ENCODE peak calls at places on chromosome 5, in seven cellular contexts. J is heart right ventricle, U is astrocyte, H is adrenal gland, W is psoas muscle, N is uterus, E is endodermal cell. S is an unnamed sample.

GRCh38 chr5:15821506-15821905 is 321.5 kb downstream of the FBXL7 start:
- DNase-seq in J (no peak), U (peak), H (no peak), W (no peak), N (no peak), E (no peak), S (no peak)

GRCh38 chr5:160667160-160667559 is 184.9 kb downstream of the ATP10B start:
- DNase-seq in J (no peak), U (no peak), H (no peak), W (no peak), N (no peak), E (no peak), S (no peak)

GRCh38 chr5:126450388-126450787 is 27.2 kb downstream of the GRAMD2B start:
- DNase-seq in J (no peak), U (no peak), H (peak), W (no peak), N (no peak), E (no peak), S (no peak)

GRCh38 chr5:103466494-103466893 is 96.1 kb downstream of the NUDT12 start:
- DNase-seq in J (no peak), U (peak), H (peak), W (no peak), N (no peak), E (no peak), S (no peak)

GRCh38 chr5:87944553-87945320 is 323.9 kb downstream of the TMEM161B start:
- DNase-seq in J (peak), U (peak), H (no peak), W (peak), N (peak), E (peak), S (no peak)

GRCh38 chr5:65753189-65753588 is 31.2 kb downstream of the NLN start:
- DNase-seq in J (no peak), U (peak), H (peak), W (no peak), N (no peak), E (no peak), S (no peak)

GRCh38 chr5:122959740-122960450 is 76.6 kb downstream of the PPIC start:
- DNase-seq in J (no peak), U (no peak), H (no peak), W (no peak), N (no peak), E (no peak), S (no peak)

GRCh38 chr5:135425641-135426040 is 21.5 kb downstream of the DCANP1 start:
- DNase-seq in J (no peak), U (no peak), H (no peak), W (no peak), N (no peak), E (no peak), S (no peak)

GRCh38 chr5:133520062-133520461 is 92.3 kb downstream of the FSTL4 start:
- DNase-seq in J (no peak), U (no peak), H (no peak), W (no peak), N (no peak), E (peak), S (no peak)

GRCh38 chr5:168481330-168481788 is 4.9 kb upstream of the RARS1 start:
- DNase-seq in J (no peak), U (no peak), H (no peak), W (no peak), N (no peak), E (no peak), S (no peak)

GRCh38 chr5:61362796-61363364 is 30.8 kb downstream of the ZSWIM6 start:
- DNase-seq in J (no peak), U (no peak), H (no peak), W (no peak), N (no peak), E (peak), S (no peak)

GRCh38 chr5:83475540-83476469 is 4.3 kb downstream of the VCAN start:
- DNase-seq in J (no peak), U (peak), H (no peak), W (no peak), N (no peak), E (no peak), S (no peak)

GRCh38 chr5:126124706-126125345 is 298.4 kb upstream of the GRAMD2B start:
- DNase-seq in J (no peak), U (peak), H (no peak), W (no peak), N (no peak), E (no peak), S (no peak)

GRCh38 chr5:133909584-133909983 is 58.8 kb downstream of the C5orf15 start:
- DNase-seq in J (no peak), U (no peak), H (no peak), W (no peak), N (no peak), E (no peak), S (no peak)

GRCh38 chr5:43033845-43034590 is 6.1 kb downstream of the ANXA2R start:
- DNase-seq in J (no peak), U (peak), H (no peak), W (no peak), N (no peak), E (peak), S (no peak)

GRCh38 chr5:6962256-6962655 is 249.0 kb downstream of the TENT4A start:
- DNase-seq in J (no peak), U (no peak), H (no peak), W (no peak), N (no peak), E (peak), S (no peak)

GRCh38 chr5:36755340-36755739 is 121.2 kb upstream of the NIPBL start:
- DNase-seq in J (no peak), U (no peak), H (no peak), W (no peak), N (no peak), E (no peak), S (no peak)

GRCh38 chr5:126587551-126588390 is 7.2 kb downstream of the ALDH7A1 start:
- DNase-seq in J (no peak), U (no peak), H (peak), W (no peak), N (no peak), E (no peak), S (peak)

GRCh38 chr5:135491552-135492318 is 39.6 kb upstream of the TIFAB start:
- DNase-seq in J (no peak), U (no peak), H (no peak), W (no peak), N (no peak), E (peak), S (no peak)

GRCh38 chr5:175479125-175479881 is 943 bp downstream of the SFXN1 start:
- DNase-seq in J (no peak), U (no peak), H (peak), W (no peak), N (no peak), E (no peak), S (peak)

GRCh38 chr5:174796711-174797192 is 72.4 kb downstream of the MSX2 start:
- DNase-seq in J (no peak), U (no peak), H (no peak), W (no peak), N (no peak), E (no peak), S (no peak)

GRCh38 chr5:14143843-14144585 is 872 bp downstream of the TRIO start:
- DNase-seq in J (peak), U (no peak), H (peak), W (peak), N (no peak), E (peak), S (peak)

GRCh38 chr5:163571755-163572154 is 66.3 kb downstream of the MAT2B start:
- DNase-seq in J (no peak), U (peak), H (no peak), W (no peak), N (no peak), E (no peak), S (no peak)

DNA sequence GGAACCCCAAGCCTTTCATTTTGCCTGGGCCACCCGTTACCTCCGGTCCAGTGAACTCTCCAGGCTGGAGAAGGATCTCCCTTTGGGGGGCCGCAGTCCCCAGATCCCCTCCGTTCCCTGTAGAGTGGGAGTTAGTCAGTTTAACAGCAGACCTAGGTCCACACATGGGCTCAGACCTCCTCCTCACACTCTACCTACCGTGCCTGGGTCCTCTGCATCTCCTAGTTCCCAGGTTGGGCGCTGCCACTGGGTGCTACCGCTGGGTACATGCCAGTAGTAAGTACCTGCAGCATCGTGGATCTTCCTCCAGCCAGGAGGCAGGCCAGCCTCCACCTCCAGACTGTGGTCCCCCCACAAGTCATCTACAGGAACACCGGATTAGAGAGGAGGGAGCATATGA is 844 bp downstream of the APBB3 start:
- DNase-seq in J (no peak), U (no peak), H (no peak), W (no peak), N (peak), E (no peak), S (no peak)
- H3K27ac ChIP-seq in J (peak), U (peak), H (peak), W (peak), N (peak), E (no peak), S (peak)

DNA sequence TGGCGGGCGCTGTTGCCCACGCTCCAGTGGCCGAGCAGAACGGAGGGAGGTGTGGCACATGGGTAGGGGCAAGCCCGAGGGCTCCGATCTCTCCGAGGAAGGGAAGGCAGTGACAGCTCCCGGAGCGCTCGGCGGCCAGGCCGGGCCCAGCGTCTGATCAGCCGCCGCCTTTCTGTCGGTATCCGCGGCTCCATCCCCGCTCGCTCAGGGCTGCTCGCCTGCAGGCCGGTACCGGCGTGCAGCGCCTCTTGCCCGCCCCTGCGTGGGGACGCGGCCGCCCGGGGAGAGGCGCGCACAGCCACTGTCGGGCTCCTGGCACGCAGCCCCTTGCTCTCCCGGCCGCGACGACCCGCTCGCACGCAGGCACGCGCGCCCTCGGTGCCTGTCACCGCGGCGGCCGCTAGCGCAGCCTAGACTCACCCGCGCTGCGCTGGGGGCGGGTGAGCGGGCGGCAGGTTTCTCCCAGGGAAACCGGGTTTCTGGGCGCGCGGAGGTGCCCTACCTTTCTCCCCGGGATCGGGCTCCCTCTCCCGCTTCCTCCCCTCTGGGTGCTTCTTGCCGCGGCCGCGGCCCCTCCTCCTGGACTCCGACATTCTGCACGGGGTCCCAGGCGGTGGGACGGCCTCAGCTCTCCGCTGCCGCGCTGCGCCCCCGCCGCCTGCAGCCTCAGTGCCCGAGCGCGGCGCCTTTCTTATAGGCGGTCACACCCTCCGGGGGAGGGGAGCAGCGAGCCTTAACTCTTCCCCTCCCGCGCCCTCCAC is 108.4 kb downstream of the PSD2 start:
- DNase-seq in J (peak), U (no peak), H (peak), W (peak), N (no peak), E (peak), S (peak)
- H3K4me3 ChIP-seq in J (peak), U (peak), H (no peak), W (peak), N (peak), E (peak), S (peak)

DNA sequence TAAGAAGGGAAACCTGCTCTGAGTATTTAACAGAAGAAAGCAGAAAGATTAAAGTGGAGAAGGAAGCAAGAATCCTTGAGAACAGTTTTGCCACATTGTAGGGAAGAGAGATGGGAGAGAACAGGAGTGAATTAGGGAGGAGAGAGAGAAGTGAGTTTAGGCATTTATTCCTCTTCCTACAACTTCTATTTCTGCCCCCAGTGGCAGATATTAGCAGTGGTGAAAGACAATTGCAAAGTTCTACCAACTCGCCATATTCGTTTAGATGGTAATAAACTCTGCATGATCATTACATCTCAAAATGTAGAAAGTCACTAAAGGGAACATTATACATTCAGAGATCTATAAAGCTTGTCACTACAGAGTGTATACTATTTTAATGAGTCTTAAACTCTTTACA is 440.1 kb upstream of the TRPC7 start:
- DNase-seq in J (no peak), U (no peak), H (no peak), W (no peak), N (no peak), E (no peak), S (no peak)
- TF ChIP-seq CTCF in J (no peak), U (peak), H (no peak), W (no peak), N (no peak), E (peak), S (no peak)

GRCh38 chr5:177477701-177478477 is 4.5 kb upstream of the DBN1 start:
- DNase-seq in J (no peak), U (no peak), H (no peak), W (no peak), N (no peak), E (peak), S (no peak)

GRCh38 chr5:177479774-177480173 is 6.3 kb upstream of the DBN1 start:
- DNase-seq in J (no peak), U (peak), H (no peak), W (no peak), N (peak), E (no peak), S (peak)

GRCh38 chr5:177475563-177476427 is 2.4 kb upstream of the DBN1 start:
- DNase-seq in J (no peak), U (peak), H (no peak), W (no peak), N (no peak), E (no peak), S (no peak)

GRCh38 chr5:177476531-177477233 is 3.2 kb upstream of the DBN1 start:
- DNase-seq in J (no peak), U (peak), H (peak), W (peak), N (peak), E (peak), S (no peak)

GRCh38 chr5:177478711-177479646 is 5.5 kb upstream of the DBN1 start:
- DNase-seq in J (peak), U (peak), H (peak), W (peak), N (peak), E (peak), S (peak)
- H3K27ac ChIP-seq in J (peak), U (peak), H (no peak), W (peak), N (peak), E (peak), S (peak)

GRCh38 chr5:150284311-150284710 is 5.3 kb downstream of the CAMK2A start:
- DNase-seq in J (no peak), U (no peak), H (no peak), W (no peak), N (no peak), E (no peak), S (no peak)

GRCh38 chr5:150285114-150285513 is 4.5 kb downstream of the CAMK2A start:
- DNase-seq in J (no peak), U (peak), H (no peak), W (no peak), N (no peak), E (no peak), S (no peak)

GRCh38 chr5:150286820-150287219 is 2.8 kb downstream of the CAMK2A start:
- DNase-seq in J (no peak), U (no peak), H (peak), W (no peak), N (no peak), E (peak), S (no peak)

GRCh38 chr5:150281987-150282386 is 7.6 kb downstream of the CAMK2A start:
- DNase-seq in J (no peak), U (no peak), H (no peak), W (no peak), N (no peak), E (no peak), S (no peak)

GRCh38 chr5:150283904-150284303 is 5.7 kb downstream of the CAMK2A start:
- DNase-seq in J (no peak), U (no peak), H (no peak), W (no peak), N (no peak), E (no peak), S (no peak)
- H3K4me3 ChIP-seq in J (no peak), U (no peak), H (no peak), W (no peak), N (no peak), E (no peak), S (no peak)